ENCODE peak calls at places on chromosomes 5 and 9, in four cellular contexts. S is neural progenitor cell; T is activated T-cell treated with anti-CD3 and anti-CD28 coated beads, Interleukin-2, amount 50 U/mL, for 1 hour; L is transverse colon. E is an unnamed sample.

GRCh38 chr9:136309101-136309801 is 5.4 kb upstream of the CCDC187 start:
- DNase-seq in L (no peak), S (no peak), T (no peak), E (peak; percentile 47)

GRCh38 chr9:33192493-33193245 is 25.5 kb upstream of the B4GALT1 start:
- DNase-seq in L (no peak), T (no peak), S (no peak), E (no peak)

GRCh38 chr5:155935723-155936122 is 391.2 kb upstream of the SGCD start:
- DNase-seq in S (no peak), T (no peak), L (no peak), E (no peak)

GRCh38 chr5:43020294-43020711 is 19.8 kb downstream of the ANXA2R start:
- DNase-seq in T (peak; percentile 44), L (no peak), S (peak; percentile 70), E (no peak)

GRCh38 chr9:101119206-101119819 is 90.8 kb downstream of the PLPPR1 start:
- DNase-seq in L (peak; percentile 49), T (no peak), S (peak; percentile 76), E (peak; percentile 66)

GRCh38 chr9:122948313-122948712 is 7.5 kb downstream of the RABGAP1 start:
- DNase-seq in T (no peak), S (no peak), L (no peak), E (no peak)

GRCh38 chr9:84755375-84755774 is 85.8 kb downstream of the NTRK2 start:
- DNase-seq in L (no peak), T (no peak), S (no peak), E (no peak)

GRCh38 chr5:141465351-141465750 is 10.4 kb upstream of the PCDHGC3 start:
- DNase-seq in L (no peak), T (no peak), S (no peak), E (peak; percentile 33)

GRCh38 chr5:101045689-101046088 is 142.6 kb upstream of the ST8SIA4 start:
- DNase-seq in L (no peak), S (no peak), T (no peak), E (no peak)

GRCh38 chr5:76041863-76042262 is 41.3 kb upstream of the SV2C start:
- DNase-seq in S (peak; percentile 70), T (no peak), L (no peak), E (no peak)

GRCh38 chr5:19795218-19795617 is 192.8 kb downstream of the CDH18 start:
- DNase-seq in T (no peak), L (no peak), S (peak; percentile 29), E (peak; percentile 12)

GRCh38 chr9:18215626-18216025 is 258.3 kb upstream of the ADAMTSL1 start:
- DNase-seq in L (no peak), T (no peak), S (no peak), E (no peak)

GRCh38 chr5:22372826-22373660 is 480.1 kb downstream of the CDH12 start:
- DNase-seq in S (no peak), L (no peak), T (no peak), E (no peak)

GRCh38 chr5:80755634-80756033 is 100.9 kb upstream of the DHFR start:
- DNase-seq in S (peak; percentile 18), T (peak; percentile 19), L (no peak), E (no peak)

E was measured in kidney tubule cell.